ENCODE peak calls at places on chromosomes 12 and 14, in six cellular contexts. N is psoas muscle; H is colonic mucosa; R is aorta; Q is CD4-positive, alpha-beta memory T cell; P is adipocyte. O is an unnamed sample. For H3K36me3, the result is how much of the 10 kb centered on the place peaks cover.

GRCh38 chr14:106442857-106443256 is 916.5 kb downstream of the TMEM121 start:
- DNase-seq in N (no peak), H (no peak), R (no peak), Q (peak), P (no peak), O (no peak)

GRCh38 chr14:70425349-70425748 is 8.5 kb upstream of the SYNJ2BP start:
- DNase-seq in N (peak), H (no peak), R (peak), Q (no peak), P (no peak), O (no peak)

GRCh38 chr12:89156862-89157262 is 195.4 kb downstream of the DUSP6 start:
- DNase-seq in N (no peak), H (no peak), R (no peak), Q (no peak), P (peak), O (peak)

GRCh38 chr14:22070119-22070982 is 396.7 kb upstream of the OR4E1 start:
- DNase-seq in N (peak), H (peak), R (no peak), Q (peak), P (no peak), O (peak)

GRCh38 chr12:108605000-108605689 is 7.3 kb upstream of the TMEM119 start:
- DNase-seq in N (no peak), H (no peak), R (no peak), Q (no peak), P (no peak), O (no peak)

GRCh38 chr12:96751626-96752025 is 155.4 kb upstream of the NEDD1 start:
- DNase-seq in N (no peak), H (no peak), R (no peak), Q (no peak), P (no peak), O (peak)

GRCh38 chr14:54787263-54787662 is 115.4 kb downstream of the GCH1 start:
- DNase-seq in N (no peak), H (no peak), R (no peak), Q (no peak), P (no peak), O (no peak)

GRCh38 chr12:5197127-5197526 is 153.4 kb downstream of the KCNA5 start:
- DNase-seq in N (no peak), H (no peak), R (no peak), Q (no peak), P (no peak), O (peak)

GRCh38 chr14:94364037-94364436 is 24.4 kb downstream of the SERPINA1 start:
- DNase-seq in N (no peak), H (no peak), R (no peak), Q (no peak), P (no peak), O (no peak)

DNA sequence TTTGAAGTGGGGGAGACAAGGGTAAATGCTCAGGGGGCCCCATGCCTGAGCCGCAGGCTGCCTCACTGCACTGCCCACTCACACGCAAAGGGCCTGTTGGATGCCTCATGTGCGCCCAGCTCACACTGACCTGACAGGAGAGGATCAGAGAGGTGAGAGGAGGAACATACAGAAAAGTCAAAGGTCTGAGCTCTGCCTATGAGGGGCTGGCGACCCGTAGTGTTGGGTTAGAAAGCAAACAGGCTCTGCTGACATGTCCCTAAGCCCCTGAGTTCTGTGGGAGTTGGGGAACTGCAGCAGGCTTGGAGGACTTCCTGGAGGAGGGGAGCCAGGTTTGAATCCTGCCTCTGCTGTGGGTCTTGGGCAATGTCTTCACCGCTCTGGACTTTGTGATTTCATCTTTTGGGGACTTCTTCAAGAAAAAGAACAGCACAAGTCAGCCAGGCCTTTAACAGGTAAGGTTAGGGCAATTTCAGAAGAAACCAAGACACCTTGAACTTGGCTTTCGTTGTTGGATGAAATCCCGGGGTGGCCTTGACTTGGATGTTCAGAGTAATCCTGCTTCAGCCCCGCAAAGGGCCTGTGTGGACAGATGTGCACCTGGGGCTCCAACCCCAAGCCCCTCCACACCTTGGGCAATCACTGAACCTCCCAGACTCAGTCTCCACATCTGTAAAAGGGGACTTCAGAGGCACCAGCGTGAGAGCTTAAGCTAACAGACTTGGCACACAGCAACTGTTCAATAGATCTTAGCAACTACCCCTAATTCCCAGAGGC is 116.8 kb downstream of the SCARB1 start:
- DNase-seq in N (no peak), H (peak), R (no peak), Q (no peak), P (no peak), O (no peak)
- H3K4me3 ChIP-seq in N (peak), H (no peak), R (no peak), Q (no peak), P (peak), O (no peak)

GRCh38 chr12:124390442-124391116 is 95.7 kb downstream of the RFLNA start:
- DNase-seq in N (peak), H (peak), R (peak), Q (no peak), P (peak), O (no peak)
- H3K36me3 ChIP-seq in N (under half), H (under half), R (under half), Q (under half), P (under half), O (under half)

GRCh38 chr12:21677204-21677603 is 19.6 kb upstream of the LDHB start:
- DNase-seq in N (no peak), H (no peak), R (no peak), Q (no peak), P (no peak), O (no peak)

GRCh38 chr12:21675096-21675495 is 17.5 kb upstream of the LDHB start:
- DNase-seq in N (no peak), H (no peak), R (no peak), Q (no peak), P (no peak), O (no peak)

GRCh38 chr12:21677622-21678277 is 20.1 kb upstream of the LDHB start:
- DNase-seq in N (no peak), H (no peak), R (no peak), Q (peak), P (no peak), O (no peak)

GRCh38 chr12:21676781-21677180 is 19.1 kb upstream of the LDHB start:
- DNase-seq in N (no peak), H (no peak), R (no peak), Q (no peak), P (no peak), O (no peak)

DNA sequence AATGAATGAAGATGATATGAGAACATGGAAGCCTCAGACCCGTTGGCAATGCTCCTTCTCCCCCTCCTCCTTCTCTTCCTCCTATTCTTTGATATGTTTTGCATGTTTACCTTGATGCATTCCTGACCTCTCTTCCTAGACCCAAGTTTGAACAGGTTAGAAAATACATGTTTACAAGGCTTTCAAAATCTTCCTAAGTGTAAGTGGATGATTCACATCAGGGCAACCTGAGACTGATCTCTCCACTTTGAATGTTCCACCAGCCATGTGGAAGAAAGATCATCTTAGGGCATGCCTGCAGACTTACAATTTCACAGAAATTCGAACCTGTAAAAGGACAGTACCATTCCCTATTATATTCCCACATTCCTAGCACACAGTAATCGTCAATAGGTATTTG is 18.0 kb upstream of the LDHB start:
- DNase-seq in N (no peak), H (no peak), R (no peak), Q (no peak), P (no peak), O (no peak)
- H3K4me3 ChIP-seq in N (no peak), H (no peak), R (no peak), Q (no peak), P (no peak), O (no peak)

DNA sequence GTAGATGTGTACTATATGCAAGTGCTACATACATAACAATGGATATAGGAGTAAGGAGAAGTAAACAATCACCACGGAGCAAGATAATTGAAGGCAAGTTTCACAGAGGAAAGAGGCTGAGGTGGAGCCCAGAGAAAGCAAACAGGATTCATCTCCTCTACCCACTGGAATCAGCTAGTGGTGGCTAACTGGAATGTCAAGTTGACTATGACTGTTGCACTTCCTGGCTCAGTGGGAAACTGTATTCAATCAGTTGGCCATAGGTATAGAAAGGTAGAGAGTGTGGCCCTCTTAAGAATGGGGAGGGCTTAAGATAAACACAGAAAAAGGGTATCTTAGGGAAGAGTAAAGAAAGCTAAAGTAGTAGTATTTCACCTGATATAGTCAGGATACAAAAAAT is 62.4 kb downstream of the MAP4K5 start:
- DNase-seq in N (no peak), H (no peak), R (no peak), Q (no peak), P (no peak), O (no peak)
- H3K36me3 ChIP-seq in N (half or more), H (under half), R (under half), Q (under half), P (half or more), O (under half)

O was measured in mammary epithelial cell.